ENCODE peak calls at places on chromosomes 3 and 15, in five cellular contexts. X is GM23338, U is neural progenitor cell, J is left lung, R is lung. Q is an unnamed sample.
A peak's percentile ranks its signal among the peaks of the same experiment; 100 is the strongest.

GRCh38 chr3:178551916-178552321 is 15.7 kb downstream of the KCNMB2 start:
- DNase-seq in X (no peak), U (no peak), J (no peak), R (no peak), Q (no peak)

GRCh38 chr3:126226376-126226775 is 46.0 kb upstream of the ALDH1L1 start:
- DNase-seq in X (no peak), U (peak; percentile 22), J (no peak), R (no peak), Q (no peak)

GRCh38 chr15:62068071-62068786 is 1.5 kb downstream of the C2CD4A start:
- DNase-seq in X (peak; percentile 68), U (peak; percentile 80), J (peak; percentile 60), R (peak; percentile 44), Q (no peak)

GRCh38 chr15:51879555-51879954 is 50.1 kb downstream of the TMOD3 start:
- DNase-seq in X (no peak), U (no peak), J (no peak), R (no peak), Q (no peak)

GRCh38 chr3:177062052-177062732 is 135.1 kb downstream of the TBL1XR1 start:
- DNase-seq in X (no peak), U (no peak), J (no peak), R (no peak), Q (no peak)

GRCh38 chr3:7401418-7401817 is 540.5 kb downstream of the GRM7 start:
- DNase-seq in X (no peak), U (no peak), J (no peak), R (no peak), Q (no peak)

GRCh38 chr3:183745300-183746098 is 47.9 kb downstream of the YEATS2 start:
- DNase-seq in X (peak; percentile 82), U (peak; percentile 64), J (no peak), R (no peak), Q (no peak)

GRCh38 chr3:32423534-32423933 is 31.9 kb downstream of the CMTM7 start:
- DNase-seq in X (no peak), U (no peak), J (no peak), R (no peak), Q (peak; percentile 31)

GRCh38 chr3:82293435-82293834 is 532.0 kb upstream of the GBE1 start:
- DNase-seq in X (no peak), U (no peak), J (no peak), R (no peak), Q (no peak)

GRCh38 chr3:188979669-188980311 is 192.0 kb upstream of the TPRG1 start:
- DNase-seq in X (peak; percentile 9), U (peak; percentile 25), J (no peak), R (no peak), Q (no peak)

GRCh38 chr15:77527831-77528231 is 104.9 kb downstream of the LINGO1 start:
- DNase-seq in X (no peak), U (no peak), J (peak; percentile 28), R (no peak), Q (no peak)

GRCh38 chr3:114622001-114622400 is 328.2 kb downstream of the TIGIT start:
- DNase-seq in X (no peak), U (no peak), J (no peak), R (no peak), Q (no peak)

GRCh38 chr3:65979152-65979551 is 59.6 kb downstream of the MAGI1 start:
- DNase-seq in X (peak; percentile 41), U (no peak), J (no peak), R (no peak), Q (no peak)

GRCh38 chr15:88604972-88605506 is 16.1 kb upstream of the AEN start:
- DNase-seq in X (peak; percentile 52), U (peak; percentile 55), J (no peak), R (no peak), Q (no peak)

GRCh38 chr3:181838940-181839914 is 127.5 kb downstream of the SOX2 start:
- DNase-seq in X (no peak), U (no peak), J (no peak), R (peak; percentile 31), Q (no peak)

GRCh38 chr3:31762016-31762764 is 218.9 kb downstream of the OSBPL10 start:
- DNase-seq in X (no peak), U (peak; percentile 15), J (no peak), R (no peak), Q (no peak)

GRCh38 chr3:71803248-71803647 is 18.3 kb upstream of the PROK2 start:
- DNase-seq in X (peak; percentile 33), U (peak; percentile 36), J (no peak), R (peak; percentile 14), Q (peak; percentile 34)

GRCh38 chr3:31659246-31659645 is 126.5 kb downstream of the STT3B start:
- DNase-seq in X (no peak), U (no peak), J (no peak), R (no peak), Q (no peak)

GRCh38 chr3:45597581-45597980 is 3.0 kb downstream of the LIMD1 start:
- DNase-seq in X (no peak), U (no peak), J (no peak), R (no peak), Q (no peak)

GRCh38 chr3:17070560-17070959 is 185.8 kb downstream of the PLCL2 start:
- DNase-seq in X (peak; percentile 57), U (peak; percentile 31), J (no peak), R (no peak), Q (no peak)

GRCh38 chr3:79766474-79767193 is 1.2 kb downstream of the ROBO1 start:
- DNase-seq in X (peak; percentile 33), U (peak; percentile 47), J (no peak), R (no peak), Q (no peak)

GRCh38 chr15:60370804-60371700 is 26.7 kb downstream of the ANXA2 start:
- DNase-seq in X (no peak), U (no peak), J (peak; percentile 72), R (peak; percentile 62), Q (no peak)
- H3K4me1 ChIP-seq in X (peaks cover 14% of the 10 kb centered on the region), U (peaks cover 41% of the 10 kb centered on the region), J (peaks cover 63% of the 10 kb centered on the region), R (peaks cover 44% of the 10 kb centered on the region), Q (peaks cover 64% of the 10 kb centered on the region)

GRCh38 chr15:64702816-64703631 is 72.4 kb downstream of the RBPMS2 start:
- DNase-seq in X (peak; percentile 98), U (peak; percentile 98), J (peak; percentile 97), R (peak; percentile 98), Q (peak; percentile 99)
- TF ChIP-seq CTCF in X (peak; percentile 7), U (no peak), J (no peak), R (no peak), Q (no peak)

GRCh38 chr3:130504701-130505100 is 12.3 kb upstream of the COL6A6 start:
- DNase-seq in X (no peak), U (no peak), J (no peak), R (no peak), Q (no peak)
- H3K4me1 ChIP-seq in X (no peaks in the 10 kb centered on the region), U (no peaks in the 10 kb centered on the region), J (no peaks in the 10 kb centered on the region), R (no peaks in the 10 kb centered on the region), Q (no peaks in the 10 kb centered on the region)

GRCh38 chr3:38843898-38844297 is 27.9 kb upstream of the SCN10A start:
- DNase-seq in X (peak; percentile 57), U (peak; percentile 62), J (no peak), R (no peak), Q (peak; percentile 78)
- TF ChIP-seq CTCF in X (peak; percentile 73), U (peak; percentile 59), J (no peak), R (no peak), Q (peak; percentile 13)

DNA sequence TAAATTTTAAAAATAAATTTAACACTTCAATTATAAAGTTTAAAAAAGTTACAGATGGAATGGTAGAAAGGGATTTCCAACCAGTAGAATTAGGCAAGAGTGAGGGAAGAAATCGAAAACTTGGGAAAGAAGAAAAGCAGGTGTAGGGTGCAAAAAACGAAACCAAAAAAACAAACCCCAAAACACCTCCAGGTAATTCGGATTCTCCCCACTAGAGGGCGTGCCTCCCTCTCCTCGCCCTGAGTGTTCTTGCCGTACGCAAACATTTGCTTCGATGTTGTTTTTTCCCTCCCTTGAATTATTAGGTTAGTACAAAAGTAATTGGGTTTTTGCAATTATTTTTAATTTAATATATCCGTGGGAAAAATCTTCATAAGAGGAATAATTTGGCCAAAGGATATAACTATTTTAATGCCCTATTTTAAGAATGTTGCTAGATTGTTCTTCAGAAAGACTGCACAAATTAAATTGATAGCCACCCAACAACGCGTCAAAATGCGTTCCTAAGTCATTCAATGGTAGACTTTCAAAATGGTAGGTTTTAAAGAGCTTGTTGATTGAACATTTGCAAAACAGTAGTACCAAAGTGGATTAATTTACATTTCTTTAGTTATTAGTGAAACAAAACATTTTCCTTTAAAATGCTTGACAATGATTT is 63.7 kb downstream of the SLC30A4 start:
- DNase-seq in X (peak; percentile 68), U (peak; percentile 65), J (peak; percentile 63), R (peak; percentile 75), Q (no peak)
- H3K4me1 ChIP-seq in X (peaks cover 5% of the 10 kb centered on the region), U (peaks cover 2% of the 10 kb centered on the region), J (peaks cover 51% of the 10 kb centered on the region), R (no peaks in the 10 kb centered on the region), Q (peaks cover 10% of the 10 kb centered on the region)

DNA sequence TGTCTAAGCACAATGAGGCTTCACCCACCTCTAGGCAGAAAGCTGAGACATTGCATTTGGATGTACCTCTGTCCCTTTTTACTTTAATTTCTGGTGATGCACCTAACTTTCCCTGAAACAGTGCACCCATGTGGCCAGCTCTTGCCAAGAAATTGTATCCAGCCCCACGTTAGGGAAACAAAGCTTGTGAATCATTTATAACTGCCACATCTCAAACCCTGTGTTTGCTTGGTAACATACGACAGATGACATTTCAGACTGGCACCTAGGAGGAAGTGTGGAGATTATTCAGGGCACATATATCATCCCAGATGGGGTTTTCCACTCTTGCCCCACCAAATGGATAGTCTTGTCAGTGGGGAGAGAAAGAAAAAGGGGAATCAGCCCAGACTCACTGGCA is 2.1 kb downstream of the CYB561D2 start:
- DNase-seq in X (no peak), U (no peak), J (no peak), R (no peak), Q (no peak)
- TF ChIP-seq CTCF in X (peak; percentile 44), U (no peak), J (no peak), R (no peak), Q (no peak)

GRCh38 chr15:65413051-65413759 is 9.5 kb downstream of the IGDCC4 start:
- DNase-seq in X (no peak), U (no peak), J (no peak), R (no peak), Q (no peak)

GRCh38 chr15:65411470-65412071 is 11.2 kb downstream of the IGDCC4 start:
- DNase-seq in X (no peak), U (no peak), J (no peak), R (no peak), Q (no peak)

GRCh38 chr15:65414841-65415621 is 7.7 kb downstream of the IGDCC4 start:
- DNase-seq in X (peak; percentile 97), U (peak; percentile 95), J (no peak), R (no peak), Q (no peak)

GRCh38 chr15:65412556-65412955 is 10.2 kb downstream of the IGDCC4 start:
- DNase-seq in X (no peak), U (no peak), J (no peak), R (no peak), Q (no peak)

DNA sequence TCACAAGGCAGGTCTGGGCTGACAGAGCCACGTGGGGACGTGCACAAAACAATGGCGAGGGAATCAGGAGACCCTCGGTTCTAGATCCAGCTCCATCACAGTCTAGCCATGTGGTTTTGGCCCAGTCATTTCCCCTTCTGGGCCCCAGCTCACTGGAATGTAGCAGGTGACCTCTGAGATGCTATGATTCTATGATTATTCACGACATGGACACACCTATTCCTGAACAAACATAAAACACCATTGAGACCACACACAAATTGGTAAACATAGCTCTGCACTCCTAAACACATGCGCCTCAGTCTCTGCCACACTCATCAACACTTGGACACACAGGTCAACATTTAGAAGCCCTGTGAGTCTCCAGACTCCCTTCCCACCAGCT is 9.0 kb downstream of the IGDCC4 start:
- DNase-seq in X (no peak), U (no peak), J (no peak), R (no peak), Q (no peak)
- H3K4me1 ChIP-seq in X (peaks cover 65% of the 10 kb centered on the region), U (peaks cover 79% of the 10 kb centered on the region), J (peaks cover under 1% of the 10 kb centered on the region), R (no peaks in the 10 kb centered on the region), Q (no peaks in the 10 kb centered on the region)

Q was measured in esophagus muscularis mucosa.